ENCODE peak calls at places on chromosomes 4 and X, in four cellular contexts. One of them, this sample, is unnamed.
A peak's percentile ranks its signal among the peaks of the same experiment; 100 is the strongest.

GRCh38 chr4:94325835-94326234 is 16.8 kb downstream of the HPGDS start:
- DNase-seq in GM12878: no peak
- DNase-seq in endothelial cell of umbilical vein: no peak
- DNase-seq in K562: no peak
- DNase-seq in this sample: no peak

GRCh38 chrX:139881130-139881529 is 51.7 kb downstream of the ATP11C start:
- DNase-seq in K562: no peak
- DNase-seq in endothelial cell of umbilical vein: no peak
- DNase-seq in GM12878: no peak
- DNase-seq in this sample: peak; percentile 54

GRCh38 chrX:45727761-45728160 is 527.1 kb upstream of the DIPK2B start:
- DNase-seq in endothelial cell of umbilical vein: peak; percentile 57
- DNase-seq in GM12878: no peak
- DNase-seq in K562: no peak
- DNase-seq in this sample: no peak

GRCh38 chrX:71301195-71301924 is at the start of gene ITGB1BP2:
- DNase-seq in K562: no peak
- DNase-seq in endothelial cell of umbilical vein: peak; percentile 1
- DNase-seq in GM12878: no peak
- DNase-seq in this sample: peak; percentile 57

GRCh38 chrX:15874672-15875071 is 20.1 kb upstream of the AP1S2 start:
- DNase-seq in endothelial cell of umbilical vein: no peak
- DNase-seq in K562: no peak
- DNase-seq in GM12878: no peak
- DNase-seq in this sample: no peak

GRCh38 chr4:102537280-102537679 is 36.1 kb downstream of the NFKB1 start:
- DNase-seq in endothelial cell of umbilical vein: no peak
- DNase-seq in GM12878: no peak
- DNase-seq in K562: no peak
- DNase-seq in this sample: peak; percentile 46

GRCh38 chr4:152676052-152676854 is 3.5 kb downstream of the TMEM154 start:
- DNase-seq in K562: no peak
- DNase-seq in endothelial cell of umbilical vein: no peak
- DNase-seq in GM12878: no peak
- DNase-seq in this sample: no peak

GRCh38 chr4:48102303-48102702 is 31.7 kb downstream of the TXK start:
- DNase-seq in GM12878: no peak
- DNase-seq in K562: no peak
- DNase-seq in endothelial cell of umbilical vein: no peak
- DNase-seq in this sample: no peak

GRCh38 chr4:77007358-77008230 is 58.0 kb downstream of the SEPTIN11 start:
- DNase-seq in GM12878: no peak
- DNase-seq in K562: no peak
- DNase-seq in endothelial cell of umbilical vein: peak; percentile 95
- DNase-seq in this sample: peak; percentile 83

GRCh38 chrX:17878028-17878670 is 17.1 kb upstream of the RAI2 start:
- DNase-seq in GM12878: no peak
- DNase-seq in K562: no peak
- DNase-seq in endothelial cell of umbilical vein: no peak
- DNase-seq in this sample: no peak

GRCh38 chrX:47202877-47203276 is 9.2 kb downstream of the UBA1 start:
- DNase-seq in GM12878: no peak
- DNase-seq in endothelial cell of umbilical vein: no peak
- DNase-seq in K562: no peak
- DNase-seq in this sample: no peak

GRCh38 chr4:145423017-145423708 is 58.5 kb upstream of the SMAD1 start:
- DNase-seq in K562: no peak
- DNase-seq in GM12878: no peak
- DNase-seq in endothelial cell of umbilical vein: no peak
- DNase-seq in this sample: no peak

GRCh38 chr4:174420317-174420716 is 102.0 kb downstream of the HPGD start:
- DNase-seq in GM12878: no peak
- DNase-seq in endothelial cell of umbilical vein: no peak
- DNase-seq in K562: no peak
- DNase-seq in this sample: no peak

GRCh38 chrX:154446430-154446829 is 2.5 kb downstream of the FAM50A start:
- DNase-seq in K562: no peak
- DNase-seq in GM12878: no peak
- DNase-seq in endothelial cell of umbilical vein: no peak
- DNase-seq in this sample: no peak

GRCh38 chrX:154452823-154453222 is 5.3 kb upstream of the PLXNA3 start:
- DNase-seq in GM12878: no peak
- DNase-seq in K562: no peak
- DNase-seq in endothelial cell of umbilical vein: no peak
- DNase-seq in this sample: no peak

GRCh38 chrX:154448484-154448883 is 4.5 kb downstream of the FAM50A start:
- DNase-seq in endothelial cell of umbilical vein: no peak
- DNase-seq in K562: no peak
- DNase-seq in GM12878: no peak
- DNase-seq in this sample: no peak

GRCh38 chrX:154450312-154450711 is 6.4 kb downstream of the FAM50A start:
- DNase-seq in GM12878: no peak
- DNase-seq in K562: no peak
- DNase-seq in endothelial cell of umbilical vein: no peak
- DNase-seq in this sample: no peak

DNA sequence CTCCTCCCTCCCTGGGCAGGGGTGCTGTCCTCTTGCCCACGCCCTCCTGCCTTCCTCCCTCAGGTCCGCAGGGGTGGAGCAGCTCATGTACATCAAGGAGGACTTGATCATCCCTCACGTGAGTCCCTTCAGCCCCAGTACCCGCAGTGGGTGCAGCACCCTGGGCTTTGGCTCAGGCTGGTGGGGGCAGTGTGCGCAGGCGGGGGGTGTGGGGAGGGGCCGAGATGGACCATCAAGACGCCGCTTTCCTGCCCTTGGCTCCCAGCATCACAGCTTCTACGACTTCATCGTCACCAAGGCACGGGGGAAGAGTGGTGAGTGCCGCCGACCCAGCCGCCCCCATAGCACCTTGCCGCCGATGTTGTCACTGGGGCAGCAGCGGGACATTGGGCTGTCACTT is 5.7 kb downstream of the FAM50A start:
- DNase-seq in K562: no peak
- DNase-seq in GM12878: no peak
- DNase-seq in endothelial cell of umbilical vein: no peak
- DNase-seq in this sample: no peak
- H3K9me3 ChIP-seq in K562: no peaks in the 10 kb centered on the region
- H3K9me3 ChIP-seq in GM12878: no peaks in the 10 kb centered on the region
- H3K9me3 ChIP-seq in endothelial cell of umbilical vein: no peaks in the 10 kb centered on the region
- H3K9me3 ChIP-seq in this sample: no peaks in the 10 kb centered on the region

GRCh38 chrX:3317191-3317718 is 29.2 kb downstream of the MXRA5 start:
- DNase-seq in K562: no peak
- DNase-seq in endothelial cell of umbilical vein: no peak
- DNase-seq in GM12878: no peak
- DNase-seq in this sample: no peak
- TF ChIP-seq FOS in K562: no peak
- TF ChIP-seq FOS in endothelial cell of umbilical vein: no peak
- TF ChIP-seq FOS in GM12878: no peak
- TF ChIP-seq FOS in this sample: no peak

GRCh38 chrX:63282828-63283227 is 68.3 kb downstream of the SPIN4 start:
- DNase-seq in endothelial cell of umbilical vein: no peak
- DNase-seq in GM12878: no peak
- DNase-seq in K562: no peak
- DNase-seq in this sample: no peak

GRCh38 chrX:63283331-63283730 is 67.8 kb downstream of the SPIN4 start:
- DNase-seq in K562: no peak
- DNase-seq in endothelial cell of umbilical vein: no peak
- DNase-seq in GM12878: no peak
- DNase-seq in this sample: no peak

GRCh38 chrX:63282077-63282476 is 69.1 kb downstream of the SPIN4 start:
- DNase-seq in K562: no peak
- DNase-seq in GM12878: no peak
- DNase-seq in endothelial cell of umbilical vein: peak; percentile 21
- DNase-seq in this sample: no peak

GRCh38 chrX:63281465-63281864 is 69.7 kb downstream of the SPIN4 start:
- DNase-seq in endothelial cell of umbilical vein: peak; percentile 5
- DNase-seq in GM12878: no peak
- DNase-seq in K562: no peak
- DNase-seq in this sample: no peak
- H3K9me3 ChIP-seq in endothelial cell of umbilical vein: no peaks in the 10 kb centered on the region
- H3K9me3 ChIP-seq in GM12878: no peaks in the 10 kb centered on the region
- H3K9me3 ChIP-seq in K562: no peaks in the 10 kb centered on the region
- H3K9me3 ChIP-seq in this sample: peaks cover 2% of the 10 kb centered on the region

GRCh38 chr4:147731611-147732515 is at the start of gene ARHGAP10:
- DNase-seq in GM12878: no peak
- DNase-seq in K562: peak; percentile 54
- DNase-seq in endothelial cell of umbilical vein: peak; percentile 78
- DNase-seq in this sample: peak; percentile 82
- TF ChIP-seq FOS in GM12878: no peak
- TF ChIP-seq FOS in K562: no peak
- TF ChIP-seq FOS in endothelial cell of umbilical vein: peak; percentile 66
- TF ChIP-seq FOS in this sample: peak; percentile 61

This sample was measured in IMR-90.